ENCODE peak calls at places on chromosome 9, in five cellular contexts. G is NCI-H1092; D is kidney epithelial cell; T is sciatic nerve; P is effector memory CD8-positive, alpha-beta T cell. A is an unnamed sample.

GRCh38 chr9:116791314-116791713 is 104.2 kb downstream of the TRIM32 start:
- DNase-seq in D (no peak), T (no peak), G (peak), P (no peak), A (no peak)

GRCh38 chr9:111107141-111107540 is 68.9 kb upstream of the LPAR1 start:
- DNase-seq in D (no peak), T (no peak), P (no peak), G (no peak), A (no peak)

GRCh38 chr9:119114681-119115080 is 254.6 kb downstream of the BRINP1 start:
- DNase-seq in D (no peak), T (no peak), P (no peak), G (no peak), A (no peak)

GRCh38 chr9:131121346-131121745 is 4.0 kb upstream of the NUP214 start:
- DNase-seq in D (no peak), G (no peak), P (no peak), T (no peak), A (no peak)

GRCh38 chr9:4788703-4789102 is 4.0 kb upstream of the RCL1 start:
- DNase-seq in G (no peak), T (no peak), D (no peak), P (no peak), A (no peak)

GRCh38 chr9:85521331-85522197 is 220.2 kb downstream of the AGTPBP1 start:
- DNase-seq in D (no peak), P (no peak), G (no peak), T (no peak), A (no peak)

GRCh38 chr9:108217601-108218190 is 638.1 kb downstream of the ACTL7B start:
- DNase-seq in D (no peak), P (no peak), T (no peak), G (no peak), A (no peak)

GRCh38 chr9:92507005-92507404 is 24.7 kb upstream of the ASPN start:
- DNase-seq in T (no peak), G (no peak), P (no peak), D (no peak), A (no peak)

GRCh38 chr9:33032292-33032691 is 7.2 kb downstream of the DNAJA1 start:
- DNase-seq in T (no peak), D (no peak), P (no peak), G (no peak), A (no peak)

GRCh38 chr9:137286980-137287383 is 9.5 kb downstream of the TOR4A start:
- DNase-seq in D (no peak), T (no peak), P (no peak), G (peak), A (no peak)

GRCh38 chr9:76298497-76299144 is 95.6 kb downstream of the RFK start:
- DNase-seq in G (no peak), D (no peak), P (no peak), T (no peak), A (no peak)

GRCh38 chr9:83012160-83012559 is 50.8 kb downstream of the RASEF start:
- DNase-seq in G (no peak), P (no peak), T (no peak), D (no peak), A (no peak)

GRCh38 chr9:117546894-117547293 is 132.0 kb upstream of the ASTN2 start:
- DNase-seq in T (no peak), G (no peak), P (no peak), D (no peak), A (no peak)

GRCh38 chr9:90965911-90966290 is 164.3 kb downstream of the SYK start:
- DNase-seq in D (no peak), G (no peak), T (no peak), P (no peak), A (no peak)

GRCh38 chr9:88476491-88477271 is 58.3 kb upstream of the NXNL2 start:
- DNase-seq in P (no peak), D (peak), T (no peak), G (no peak), A (no peak)

GRCh38 chr9:131238402-131239021 is 37.8 kb downstream of the FAM78A start:
- DNase-seq in D (no peak), T (no peak), P (no peak), G (no peak), A (peak)

GRCh38 chr9:20728493-20729220 is 44.6 kb downstream of the FOCAD start:
- DNase-seq in T (no peak), D (no peak), G (no peak), P (no peak), A (no peak)

GRCh38 chr9:71589612-71590011 is 178.7 kb downstream of the CEMIP2 start:
- DNase-seq in G (no peak), D (no peak), T (no peak), P (no peak), A (no peak)

GRCh38 chr9:2720179-2720654 is 2.9 kb downstream of the KCNV2 start:
- DNase-seq in G (no peak), T (no peak), D (no peak), P (no peak), A (no peak)

GRCh38 chr9:88355166-88355565 is 33.1 kb upstream of the SPIN1 start:
- DNase-seq in P (no peak), G (no peak), D (peak), T (no peak), A (no peak)

GRCh38 chr9:130498298-130498917 is 53.6 kb downstream of the ASS1 start:
- DNase-seq in D (no peak), T (no peak), P (no peak), G (no peak), A (no peak)

GRCh38 chr9:98121096-98121495 is 2.1 kb upstream of the TRIM14 start:
- DNase-seq in G (no peak), D (no peak), P (no peak), T (no peak), A (no peak)

GRCh38 chr9:136016221-136016881 is 55.2 kb upstream of the UBAC1 start:
- DNase-seq in D (no peak), T (no peak), G (no peak), P (no peak), A (peak)

GRCh38 chr9:116647515-116647809 is 39.6 kb upstream of the TRIM32 start:
- DNase-seq in D (no peak), G (no peak), T (no peak), P (no peak), A (no peak)

GRCh38 chr9:110555971-110556370 is 23.6 kb downstream of the SVEP1 start:
- DNase-seq in D (no peak), T (peak), P (no peak), G (no peak), A (no peak)

GRCh38 chr9:87676976-87677775 is 48.7 kb upstream of the CTSL start:
- DNase-seq in T (no peak), G (no peak), D (no peak), P (no peak), A (peak)

GRCh38 chr9:121778252-121779225 is 127.1 kb downstream of the DAB2IP start:
- DNase-seq in T (no peak), P (no peak), D (no peak), G (no peak), A (no peak)

GRCh38 chr9:136254381-136255165 is 9.0 kb upstream of the QSOX2 start:
- DNase-seq in G (no peak), D (no peak), P (no peak), T (no peak), A (no peak)

GRCh38 chr9:115305543-115305942 is 187.6 kb upstream of the TNC start:
- DNase-seq in D (no peak), T (no peak), P (no peak), G (no peak), A (no peak)